ENCODE peak calls at places on chromosomes 12 and 14, in four cellular contexts. I, O, C and L are unnamed samples.

GRCh38 chr14:71739273-71739990 is 192.8 kb upstream of the RGS6 start:
- DNase-seq in I (peak; percentile 47), O (no peak), C (peak; percentile 88), L (peak; percentile 43)

GRCh38 chr12:68042212-68042699 is 53.0 kb downstream of the IFNG-AS1 start:
- DNase-seq in I (no peak), O (no peak), C (peak; percentile 39), L (peak; percentile 3)

GRCh38 chr12:67590122-67590795 is 58.3 kb upstream of the DYRK2 start:
- DNase-seq in I (no peak), O (no peak), C (no peak), L (no peak)

GRCh38 chr12:7642876-7643309 is 22.8 kb downstream of the APOBEC1 start:
- DNase-seq in I (no peak), O (no peak), C (peak; percentile 70), L (no peak)

GRCh38 chr14:47422191-47422590 is 253.2 kb downstream of the MDGA2 start:
- DNase-seq in I (peak; percentile 48), O (no peak), C (peak; percentile 22), L (no peak)

GRCh38 chr14:105577339-105577861 is 51.0 kb downstream of the TMEM121 start:
- DNase-seq in I (no peak), O (no peak), C (no peak), L (no peak)

GRCh38 chr14:69811868-69812252 is 14.8 kb upstream of the SLC10A1 start:
- DNase-seq in I (no peak), O (no peak), C (no peak), L (no peak)

GRCh38 chr12:233615-233968 is 19.6 kb upstream of the SLC6A12 start:
- DNase-seq in I (no peak), O (no peak), C (no peak), L (no peak)

GRCh38 chr12:119669744-119670472 is 2.0 kb downstream of the PRKAB1 start:
- DNase-seq in I (no peak), O (no peak), C (no peak), L (no peak)

GRCh38 chr14:35879654-35880249 is 53.6 kb downstream of the BRMS1L start:
- DNase-seq in I (no peak), O (no peak), C (no peak), L (peak; percentile 20)

GRCh38 chr12:114933428-114934160 is 249.6 kb upstream of the TBX3 start:
- DNase-seq in I (no peak), O (no peak), C (peak; percentile 57), L (peak; percentile 94)

GRCh38 chr14:68784995-68785816 is 7.7 kb downstream of the ZFP36L1 start:
- DNase-seq in I (no peak), O (no peak), C (no peak), L (peak; percentile 86)

GRCh38 chr14:68783408-68784297 is 9.2 kb downstream of the ZFP36L1 start:
- DNase-seq in I (no peak), O (no peak), C (no peak), L (no peak)

GRCh38 chr14:68782091-68782981 is 10.5 kb downstream of the ZFP36L1 start:
- DNase-seq in I (no peak), O (no peak), C (no peak), L (no peak)

GRCh38 chr14:68785817-68786490 is 6.9 kb downstream of the ZFP36L1 start:
- DNase-seq in I (no peak), O (no peak), C (peak; percentile 14), L (no peak)

DNA sequence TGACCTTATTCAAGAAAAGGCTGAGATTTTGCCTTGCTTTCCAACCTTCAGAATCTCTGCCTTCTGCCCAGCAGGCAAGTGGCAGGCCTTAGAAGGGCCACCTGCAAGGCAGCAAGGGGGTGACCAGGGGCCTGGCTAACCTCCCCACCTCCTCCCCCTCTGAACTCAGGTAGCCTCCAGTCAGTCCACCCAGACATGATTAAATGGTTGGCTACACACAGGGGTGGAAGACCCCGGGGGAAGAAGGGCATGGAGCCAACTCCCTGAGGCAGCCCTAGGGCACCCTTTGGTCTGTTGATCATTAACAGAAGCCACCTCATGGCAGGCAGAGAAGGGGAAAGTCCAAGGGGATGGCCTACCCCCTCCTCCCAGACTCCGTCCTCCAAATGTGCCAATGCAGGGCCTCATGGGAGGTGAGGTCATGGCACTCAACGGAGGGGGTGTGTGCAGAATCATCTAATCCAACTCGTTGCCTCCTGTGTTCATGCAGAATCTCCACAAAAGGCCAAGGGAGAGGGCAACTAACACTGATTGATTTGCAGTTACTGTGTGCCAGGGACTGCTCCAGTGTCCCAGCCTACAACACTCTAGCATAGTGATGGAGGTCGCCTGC is 8.5 kb downstream of the ZFP36L1 start:
- DNase-seq in I (no peak), O (no peak), C (no peak), L (no peak)
- H3K4ac ChIP-seq in I (no peak overlapping the region), O (no peak overlapping the region), C (no peak overlapping the region), L (peak overlapping the region; percentile 80)

GRCh38 chr12:106240821-106241220 is 7.0 kb downstream of the CKAP4 start:
- DNase-seq in I (no peak), O (no peak), C (no peak), L (no peak)

GRCh38 chr12:106239951-106240335 is 7.9 kb downstream of the CKAP4 start:
- DNase-seq in I (no peak), O (no peak), C (no peak), L (no peak)

GRCh38 chr12:106235770-106236169 is 12.1 kb downstream of the CKAP4 start:
- DNase-seq in I (no peak), O (no peak), C (no peak), L (no peak)

GRCh38 chr12:106238146-106238545 is 9.7 kb downstream of the CKAP4 start:
- DNase-seq in I (peak; percentile 45), O (no peak), C (peak; percentile 42), L (no peak)

GRCh38 chr12:106239241-106239950 is 8.4 kb downstream of the CKAP4 start:
- DNase-seq in I (no peak), O (no peak), C (no peak), L (no peak)
- H2BK5ac ChIP-seq in I (no peak overlapping the region), O (no peak overlapping the region), C (no peak overlapping the region), L (no peak overlapping the region)

GRCh38 chr12:27645671-27646070 is 50.6 kb upstream of the REP15 start:
- DNase-seq in I (no peak), O (no peak), C (no peak), L (no peak)
- H3K56ac ChIP-seq in I (no peak overlapping the region), O (no peak overlapping the region), C (no peak overlapping the region), L (no peak overlapping the region)

GRCh38 chr14:75046899-75047298 is 4.4 kb downstream of the MLH3 start:
- DNase-seq in I (no peak), O (no peak), C (no peak), L (peak; percentile 45)
- H3K4ac ChIP-seq in I (no peak overlapping the region), O (no peak overlapping the region), C (no peak overlapping the region), L (no peak overlapping the region)

GRCh38 chr12:109995366-109995702 is 834 bp downstream of the GIT2 start:
- DNase-seq in I (no peak), O (no peak), C (no peak), L (no peak)

GRCh38 chr12:109994262-109995175 is 1.6 kb downstream of the GIT2 start:
- DNase-seq in I (no peak), O (no peak), C (no peak), L (no peak)

GRCh38 chr12:109996483-109996853 is 300 bp upstream of the GIT2 start:
- DNase-seq in I (no peak), O (no peak), C (no peak), L (no peak)

GRCh38 chr12:109997393-109997792 is 1.2 kb upstream of the GIT2 start:
- DNase-seq in I (no peak), O (no peak), C (no peak), L (no peak)

DNA sequence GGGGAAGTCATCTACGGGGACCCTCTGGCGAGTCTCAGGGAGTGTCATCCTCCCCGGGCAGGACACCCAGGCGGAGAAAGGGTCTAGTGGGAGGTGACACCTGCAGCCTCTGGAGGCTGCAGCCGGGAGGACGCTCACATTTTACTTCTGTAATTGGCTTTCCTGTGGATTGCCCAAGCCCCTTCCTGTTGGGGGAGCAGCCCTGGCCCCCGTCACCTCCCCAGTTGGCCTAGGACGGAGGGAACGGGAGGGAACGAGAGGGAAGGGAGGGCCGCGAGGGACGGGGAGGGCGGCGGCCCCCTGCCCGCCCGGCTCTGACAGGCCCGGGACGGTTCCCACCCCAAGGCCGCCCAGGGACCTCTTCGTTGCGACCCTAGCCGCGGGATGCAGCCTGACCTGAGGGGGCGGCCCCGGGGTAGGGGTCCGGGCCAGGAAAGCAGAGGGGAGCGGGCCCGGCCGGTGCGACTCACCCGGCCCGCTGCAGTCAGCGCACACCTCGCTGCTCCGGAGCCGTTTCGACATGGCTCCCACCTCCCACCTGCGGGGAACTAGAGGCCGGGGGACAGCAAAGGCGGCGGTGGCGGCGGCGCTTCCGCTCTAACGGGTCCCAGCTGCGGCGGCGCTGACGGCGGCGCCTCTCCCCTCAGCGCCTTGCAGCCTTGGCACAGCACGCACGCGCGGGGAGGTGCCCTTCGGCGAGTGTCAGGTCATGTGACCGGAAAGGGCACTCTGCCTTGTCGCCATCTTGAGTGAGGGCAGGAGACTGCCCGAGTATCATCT is at the start of gene GIT2:
- DNase-seq in I (peak; percentile 97), O (peak; percentile 71), C (peak; percentile 97), L (peak; percentile 90)
- H2BK5ac ChIP-seq in I (no peak within 1 kb of the TSS), O (no peak within 1 kb of the TSS), C (no peak within 1 kb of the TSS), L (peak within 1 kb of the TSS; percentile 86)

GRCh38 chr12:123845881-123846280 is 83.8 kb downstream of the DNAH10 start:
- DNase-seq in I (no peak), O (no peak), C (no peak), L (no peak)
- H3K56ac ChIP-seq in I (no peak overlapping the region), O (no peak overlapping the region), C (no peak overlapping the region), L (no peak overlapping the region)

GRCh38 chr14:21104448-21105060 is 3.7 kb downstream of the TMEM253 start:
- DNase-seq in I (peak; percentile 79), O (peak; percentile 44), C (peak; percentile 93), L (peak; percentile 77)
- H3K4ac ChIP-seq in I (no peak overlapping the region), O (peak overlapping the region; percentile 87), C (peak overlapping the region; percentile 95), L (peak overlapping the region; percentile 90)

DNA sequence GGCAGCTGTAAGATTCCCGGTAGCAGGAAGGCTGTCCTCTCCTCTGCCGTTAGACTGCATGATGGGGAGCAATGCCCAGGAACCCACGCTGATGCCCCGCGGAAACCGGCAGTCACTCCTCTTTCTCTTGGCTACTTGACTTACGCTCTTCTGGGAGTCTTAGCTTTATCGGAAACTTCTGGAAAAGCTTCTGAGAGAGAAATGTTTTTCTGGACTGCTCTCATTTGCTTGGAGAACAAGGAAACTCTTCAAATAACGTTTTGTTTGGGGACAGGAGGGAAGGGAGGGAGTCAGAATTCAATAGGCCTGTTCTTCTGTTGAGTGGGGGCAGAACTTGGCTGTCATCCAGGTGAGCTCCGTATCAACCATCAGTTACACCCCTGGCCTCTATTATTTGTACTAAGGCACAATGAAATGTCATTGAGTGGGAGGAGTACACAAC is 128.0 kb upstream of the MAX start:
- DNase-seq in I (no peak), O (no peak), C (no peak), L (no peak)
- H2BK5ac ChIP-seq in I (no peak overlapping the region), O (no peak overlapping the region), C (no peak overlapping the region), L (peak overlapping the region; percentile 22)